ENCODE peak calls at places on chromosome 20, in nine cellular contexts. X is IMR-90; P is ovary; D is CD4-positive, alpha-beta T cell; B is esophagus squamous epithelium; S is adrenal gland; U is heart left ventricle; C is tibial artery; M is fibroblast of lung. V is an unnamed sample.

GRCh38 chr20:5002077-5002413 is 735 bp upstream of the SLC23A2 start:
- DNase-seq in P (peak; percentile 44), S (no peak), U (no peak), D (no peak), X (no peak), M (no peak), B (no peak), C (no peak), V (no peak)

GRCh38 chr20:32470025-32470861 is 112.1 kb downstream of the ASXL1 start:
- DNase-seq in B (no peak), P (peak; percentile 52), C (no peak), U (peak; percentile 74), X (peak; percentile 70), D (no peak), M (peak; percentile 58), S (peak; percentile 73), V (peak; percentile 66)

GRCh38 chr20:24685736-24686135 is 216.3 kb downstream of the SYNDIG1 start:
- DNase-seq in B (no peak), S (no peak), X (no peak), U (no peak), P (peak; percentile 15), D (peak; percentile 29), M (no peak), C (peak; percentile 29), V (no peak)

GRCh38 chr20:18957328-18957727 is 143.7 kb downstream of the SCP2D1 start:
- DNase-seq in B (no peak), U (no peak), C (no peak), D (no peak), P (no peak), M (no peak), S (no peak), X (no peak), V (no peak)

GRCh38 chr20:23291575-23292240 is 58.9 kb upstream of the NXT1 start:
- DNase-seq in U (no peak), S (no peak), D (no peak), B (no peak), X (no peak), M (no peak), P (no peak), C (peak; percentile 19), V (no peak)

GRCh38 chr20:56032251-56032650 is 26.9 kb upstream of the CBLN4 start:
- DNase-seq in P (no peak), B (no peak), M (peak; percentile 12), X (no peak), U (no peak), D (no peak), C (no peak), S (no peak), V (no peak)

GRCh38 chr20:52972190-52972937 is at the start of gene TSHZ2:
- DNase-seq in S (peak; percentile 78), X (peak; percentile 1), D (peak; percentile 64), C (peak; percentile 69), P (peak; percentile 80), M (peak; percentile 73), B (peak; percentile 6), U (peak; percentile 43), V (peak; percentile 77)

GRCh38 chr20:4835244-4836177 is 113.8 kb downstream of the PRND start:
- DNase-seq in U (peak; percentile 66), X (no peak), C (peak; percentile 80), M (peak; percentile 58), D (no peak), B (no peak), S (peak; percentile 39), P (peak; percentile 92), V (no peak)

GRCh38 chr20:8291873-8292272 is 159.8 kb downstream of the PLCB1 start:
- DNase-seq in M (peak; percentile 10), P (no peak), C (no peak), U (no peak), D (no peak), S (no peak), X (peak; percentile 77), B (no peak), V (no peak)

GRCh38 chr20:47352332-47353223 is 3.9 kb downstream of the ZMYND8 start:
- DNase-seq in P (peak; percentile 62), B (no peak), C (no peak), X (no peak), S (peak; percentile 75), M (no peak), U (peak; percentile 51), D (no peak), V (peak; percentile 49)

GRCh38 chr20:19431906-19432305 is 219.5 kb downstream of the SLC24A3 start:
- DNase-seq in P (no peak), C (no peak), U (no peak), X (no peak), M (no peak), D (no peak), B (no peak), S (no peak), V (no peak)

DNA sequence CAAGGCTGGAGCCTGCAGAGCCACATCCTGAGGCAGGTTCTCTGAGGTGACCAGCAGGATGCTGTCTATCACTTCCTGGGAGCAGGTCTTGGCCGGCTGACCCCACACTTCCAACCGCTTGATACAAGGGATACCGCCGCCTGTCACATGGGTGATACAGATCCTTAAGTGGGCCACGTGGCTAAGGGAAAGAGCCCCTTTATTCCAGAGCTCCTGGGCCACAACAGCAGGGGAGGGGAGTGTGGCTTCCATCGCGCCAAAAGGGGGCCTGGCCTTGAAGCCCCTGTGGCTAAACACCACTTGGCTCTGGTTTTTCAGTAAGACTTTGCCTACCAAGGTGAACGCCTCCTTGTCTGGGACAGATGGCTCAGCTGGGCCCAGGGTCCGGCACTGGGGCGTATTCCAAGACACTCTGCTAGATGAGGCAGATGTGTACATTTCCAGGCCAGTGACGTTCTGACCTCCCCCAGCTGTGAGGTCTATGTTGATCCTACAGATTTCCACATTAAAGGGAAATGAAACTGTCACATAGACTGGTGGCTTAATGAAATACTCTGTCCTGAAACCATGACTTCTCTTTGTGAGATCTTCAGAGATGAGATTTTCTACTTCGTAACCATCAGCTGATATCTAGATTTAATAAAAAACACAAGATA is 37.6 kb upstream of the AVP start:
- DNase-seq in B (no peak), U (no peak), S (no peak), C (no peak), M (no peak), X (no peak), P (no peak), D (no peak), V (no peak)
- H3K27ac ChIP-seq in B (no peak overlapping the region), U (no peak overlapping the region), S (no peak overlapping the region), C (no peak overlapping the region), M (no peak overlapping the region), X (no peak overlapping the region), P (no peak overlapping the region), D (peak overlapping the region; percentile 70), V (no peak overlapping the region)

GRCh38 chr20:48776306-48776705 is 51.5 kb downstream of the PREX1 start:
- DNase-seq in D (no peak), C (no peak), S (no peak), X (peak; percentile 43), U (no peak), B (no peak), M (peak; percentile 54), P (no peak), V (no peak)
- H3K27ac ChIP-seq in D (no peak overlapping the region), C (no peak overlapping the region), S (no peak overlapping the region), X (no peak overlapping the region), U (no peak overlapping the region), B (no peak overlapping the region), M (no peak overlapping the region), P (no peak overlapping the region), V (no peak overlapping the region)

GRCh38 chr20:63284544-63284949 is 8.4 kb upstream of the COL20A1 start:
- DNase-seq in D (no peak), S (no peak), C (no peak), U (no peak), X (no peak), M (no peak), P (no peak), B (no peak), V (no peak)

GRCh38 chr20:63282946-63283345 is 10.0 kb upstream of the COL20A1 start:
- DNase-seq in D (no peak), B (no peak), C (no peak), U (no peak), X (no peak), P (no peak), M (no peak), S (no peak), V (no peak)

GRCh38 chr20:63283397-63284082 is 9.4 kb upstream of the COL20A1 start:
- DNase-seq in S (no peak), C (no peak), D (no peak), B (no peak), U (no peak), M (no peak), X (no peak), P (no peak), V (no peak)

GRCh38 chr20:63284981-63285524 is 7.9 kb upstream of the COL20A1 start:
- DNase-seq in C (no peak), M (no peak), U (no peak), B (no peak), S (no peak), D (no peak), P (no peak), X (no peak), V (no peak)

GRCh38 chr20:63284083-63284440 is 8.9 kb upstream of the COL20A1 start:
- DNase-seq in C (no peak), S (no peak), X (no peak), P (no peak), M (no peak), D (no peak), U (no peak), B (no peak), V (peak; percentile 58)
- H3K27ac ChIP-seq in C (no peak overlapping the region), S (no peak overlapping the region), X (no peak overlapping the region), P (no peak overlapping the region), M (no peak overlapping the region), D (no peak overlapping the region), U (no peak overlapping the region), B (peak overlapping the region; percentile 39), V (peak overlapping the region; percentile 1)

GRCh38 chr20:14291502-14291901 is 45.9 kb downstream of the FLRT3 start:
- DNase-seq in P (no peak), X (no peak), M (no peak), B (no peak), U (no peak), S (no peak), C (no peak), D (no peak), V (no peak)

GRCh38 chr20:14284443-14284842 is 53.0 kb downstream of the FLRT3 start:
- DNase-seq in X (no peak), B (no peak), C (no peak), P (no peak), U (no peak), M (no peak), D (no peak), S (no peak), V (peak; percentile 16)

DNA sequence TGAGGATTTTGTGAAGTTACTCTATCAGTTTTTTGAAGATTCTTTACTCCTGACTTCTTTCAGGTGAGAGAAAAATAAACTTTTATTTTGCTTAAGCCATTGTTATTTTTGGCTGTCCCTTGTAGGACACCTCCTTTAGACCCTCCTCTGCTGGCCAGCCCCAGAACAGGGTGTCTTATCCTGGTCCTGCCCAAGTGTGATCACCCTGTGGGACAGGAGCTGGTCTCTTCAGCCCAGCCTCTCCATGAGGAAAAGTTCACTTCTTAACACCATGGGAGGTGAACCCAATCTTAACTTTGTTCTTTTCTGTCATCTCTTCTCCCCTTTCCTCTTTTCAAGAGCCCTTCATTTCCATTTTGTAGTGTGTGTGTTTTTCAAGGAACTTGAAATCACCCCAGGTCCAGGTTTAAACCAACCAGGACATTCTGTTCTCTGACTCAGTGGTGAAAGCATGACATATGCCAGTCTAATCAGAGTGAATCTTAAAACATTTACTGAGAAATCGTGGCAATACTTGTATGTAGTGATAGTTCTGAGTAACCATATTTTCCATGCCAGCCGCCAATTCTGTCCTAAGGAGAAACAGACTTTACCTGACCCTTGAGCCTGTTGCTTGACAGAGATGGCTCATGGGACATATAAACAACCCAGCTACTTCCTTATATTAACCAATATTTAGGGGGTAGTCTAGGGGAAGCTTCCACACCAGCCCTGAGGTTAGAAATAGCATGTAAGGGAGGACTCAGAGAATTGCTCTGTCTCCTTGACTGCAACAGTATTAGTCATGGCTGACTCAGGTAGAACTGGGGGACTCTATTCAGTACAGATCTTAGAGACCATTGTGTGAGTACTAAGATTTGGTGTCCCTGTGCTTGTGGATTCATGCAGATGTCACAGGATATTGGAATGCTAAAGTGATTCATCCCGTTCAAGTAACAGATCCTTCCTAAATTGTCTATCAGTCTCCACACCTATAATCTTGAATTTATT is 48.8 kb downstream of the FLRT3 start:
- DNase-seq in P (no peak), B (no peak), S (no peak), C (no peak), U (no peak), M (peak; percentile 12), D (no peak), X (peak; percentile 72), V (no peak)
- H3K27ac ChIP-seq in P (no peak overlapping the region), B (no peak overlapping the region), S (no peak overlapping the region), C (no peak overlapping the region), U (no peak overlapping the region), M (no peak overlapping the region), D (no peak overlapping the region), X (no peak overlapping the region), V (no peak overlapping the region)